ENCODE peak calls at places on chromosomes 3 and 15, in four cellular contexts. One of them, this sample, is unnamed.

GRCh38 chr3:177430653-177431052 is 233.4 kb upstream of the TBL1XR1 start:
- DNase-seq in WTC11: no peak
- DNase-seq in AG10803: no peak
- DNase-seq in cardiac fibroblast: no peak
- DNase-seq in this sample: no peak

GRCh38 chr15:37125143-37125542 is 24.8 kb upstream of the MEIS2 start:
- DNase-seq in WTC11: no peak
- DNase-seq in AG10803: no peak
- DNase-seq in cardiac fibroblast: peak; percentile 69
- DNase-seq in this sample: no peak

GRCh38 chr3:64971584-64971983 is 283.8 kb upstream of the ADAMTS9 start:
- DNase-seq in WTC11: no peak
- DNase-seq in AG10803: no peak
- DNase-seq in cardiac fibroblast: no peak
- DNase-seq in this sample: no peak

GRCh38 chr15:57922780-57923179 is 142.7 kb downstream of the ALDH1A2 start:
- DNase-seq in WTC11: no peak
- DNase-seq in AG10803: no peak
- DNase-seq in cardiac fibroblast: peak; percentile 57
- DNase-seq in this sample: peak; percentile 81

GRCh38 chr3:58058654-58059263 is 50.5 kb downstream of the FLNB start:
- DNase-seq in WTC11: no peak
- DNase-seq in AG10803: peak; percentile 91
- DNase-seq in cardiac fibroblast: peak; percentile 61
- DNase-seq in this sample: no peak

GRCh38 chr15:54082836-54083492 is 104.7 kb downstream of the UNC13C start:
- DNase-seq in WTC11: peak; percentile 53
- DNase-seq in AG10803: no peak
- DNase-seq in cardiac fibroblast: peak; percentile 8
- DNase-seq in this sample: no peak

GRCh38 chr3:114756506-114757279 is 390.4 kb downstream of the ZBTB20 start:
- DNase-seq in WTC11: no peak
- DNase-seq in AG10803: peak; percentile 86
- DNase-seq in cardiac fibroblast: peak; percentile 49
- DNase-seq in this sample: no peak

GRCh38 chr15:71784719-71785118 is 25.6 kb upstream of the NR2E3 start:
- DNase-seq in WTC11: peak; percentile 71
- DNase-seq in AG10803: no peak
- DNase-seq in cardiac fibroblast: no peak
- DNase-seq in this sample: no peak

GRCh38 chr3:14209596-14210280 is 31.1 kb downstream of the LSM3 start:
- DNase-seq in WTC11: no peak
- DNase-seq in AG10803: peak; percentile 62
- DNase-seq in cardiac fibroblast: no peak
- DNase-seq in this sample: no peak

GRCh38 chr3:129827765-129828164 is 65.7 kb downstream of the TMCC1 start:
- DNase-seq in WTC11: no peak
- DNase-seq in AG10803: no peak
- DNase-seq in cardiac fibroblast: no peak
- DNase-seq in this sample: no peak

GRCh38 chr3:192077795-192078497 is 617.0 kb downstream of the PYDC2 start:
- DNase-seq in WTC11: no peak
- DNase-seq in AG10803: no peak
- DNase-seq in cardiac fibroblast: no peak
- DNase-seq in this sample: no peak

GRCh38 chr15:91202510-91202909 is 102.5 kb downstream of the SV2B start:
- DNase-seq in WTC11: no peak
- DNase-seq in AG10803: no peak
- DNase-seq in cardiac fibroblast: no peak
- DNase-seq in this sample: no peak

GRCh38 chr3:172089250-172089649 is 49.9 kb downstream of the FNDC3B start:
- DNase-seq in WTC11: no peak
- DNase-seq in AG10803: peak; percentile 70
- DNase-seq in cardiac fibroblast: peak; percentile 52
- DNase-seq in this sample: no peak

GRCh38 chr3:55607844-55608243 is 120.7 kb upstream of the WNT5A start:
- DNase-seq in WTC11: no peak
- DNase-seq in AG10803: no peak
- DNase-seq in cardiac fibroblast: no peak
- DNase-seq in this sample: no peak

GRCh38 chr15:75661041-75661778 is 13.5 kb downstream of the SNX33 start:
- DNase-seq in WTC11: peak; percentile 57
- DNase-seq in AG10803: peak; percentile 96
- DNase-seq in cardiac fibroblast: peak; percentile 97
- DNase-seq in this sample: peak; percentile 86